ENCODE peak calls at places on chromosomes 7 and 10, in eight cellular contexts. O is breast epithelium, I is AG04450, L is AG04449, V is Panc1, C is lower leg skin, G is tibial nerve, M is IMR-90. D is an unnamed sample.

GRCh38 chr10:104622598-104623209 is 18.4 kb upstream of the SORCS3 start:
- DNase-seq in O (no peak), I (no peak), L (no peak), V (no peak), C (no peak), G (no peak), M (no peak), D (no peak)

GRCh38 chr10:44960482-44961230 is 1.1 kb downstream of the RASSF4 start:
- DNase-seq in O (no peak), I (no peak), L (no peak), V (no peak), C (peak; percentile 14), G (peak; percentile 14), M (no peak), D (no peak)

GRCh38 chr7:55252386-55252785 is 112.8 kb upstream of the LANCL2 start:
- DNase-seq in O (no peak), I (no peak), L (no peak), V (no peak), C (no peak), G (no peak), M (no peak), D (peak; percentile 62)

GRCh38 chr7:103113164-103113563 is 35.7 kb downstream of the NAPEPLD start:
- DNase-seq in O (no peak), I (peak; percentile 59), L (peak; percentile 75), V (no peak), C (no peak), G (no peak), M (peak; percentile 93), D (peak; percentile 79)

GRCh38 chr7:136956232-136956631 is 87.8 kb downstream of the CHRM2 start:
- DNase-seq in O (no peak), I (peak; percentile 42), L (peak; percentile 41), V (peak; percentile 27), C (no peak), G (no peak), M (peak; percentile 87), D (peak; percentile 73)

GRCh38 chr7:80428161-80429054 is 83.5 kb downstream of the GNAT3 start:
- DNase-seq in O (no peak), I (no peak), L (no peak), V (peak; percentile 76), C (peak; percentile 43), G (no peak), M (peak; percentile 79), D (peak; percentile 56)

GRCh38 chr7:1029637-1030443 is 14.5 kb upstream of the GPR146 start:
- DNase-seq in O (no peak), I (no peak), L (no peak), V (no peak), C (no peak), G (no peak), M (no peak), D (no peak)

GRCh38 chr7:148084138-148084537 is 506.4 kb upstream of the C7orf33 start:
- DNase-seq in O (no peak), I (no peak), L (peak; percentile 14), V (peak; percentile 25), C (no peak), G (no peak), M (peak; percentile 19), D (peak; percentile 2)

GRCh38 chr7:16926283-16926682 is 44.5 kb upstream of the AGR3 start:
- DNase-seq in O (no peak), I (no peak), L (no peak), V (no peak), C (peak; percentile 40), G (peak; percentile 20), M (peak; percentile 54), D (peak; percentile 42)

GRCh38 chr10:67520924-67521520 is 175.0 kb downstream of the CTNNA3 start:
- DNase-seq in O (no peak), I (peak; percentile 10), L (peak; percentile 5), V (peak; percentile 33), C (no peak), G (no peak), M (peak; percentile 72), D (peak; percentile 67)

GRCh38 chr7:132450188-132450587 is 126.1 kb downstream of the PLXNA4 start:
- DNase-seq in O (no peak), I (no peak), L (no peak), V (no peak), C (no peak), G (no peak), M (no peak), D (no peak)

GRCh38 chr10:104043185-104043830 is 42.4 kb downstream of the COL17A1 start:
- DNase-seq in O (no peak), I (no peak), L (no peak), V (no peak), C (no peak), G (no peak), M (no peak), D (no peak)

GRCh38 chr10:83983578-83984255 is 155.6 kb upstream of the GHITM start:
- DNase-seq in O (no peak), I (no peak), L (no peak), V (no peak), C (peak; percentile 35), G (no peak), M (no peak), D (no peak)

GRCh38 chr7:40436761-40437160 is 302.0 kb downstream of the SUGCT start:
- DNase-seq in O (no peak), I (no peak), L (no peak), V (no peak), C (no peak), G (no peak), M (no peak), D (no peak)

GRCh38 chr7:24704311-24704710 is 53.0 kb downstream of the GSDME start:
- DNase-seq in O (no peak), I (no peak), L (no peak), V (no peak), C (no peak), G (no peak), M (no peak), D (no peak)

GRCh38 chr10:130491698-130492050 is 355.5 kb downstream of the GLRX3 start:
- DNase-seq in O (no peak), I (no peak), L (no peak), V (no peak), C (no peak), G (no peak), M (no peak), D (no peak)

GRCh38 chr10:65294329-65294728 is 1631.5 kb upstream of the LRRTM3 start:
- DNase-seq in O (no peak), I (no peak), L (no peak), V (no peak), C (no peak), G (no peak), M (no peak), D (no peak)

GRCh38 chr7:3200504-3200903 is 100.5 kb upstream of the SDK1 start:
- DNase-seq in O (no peak), I (no peak), L (no peak), V (no peak), C (no peak), G (no peak), M (peak; percentile 62), D (peak; percentile 31)

DNA sequence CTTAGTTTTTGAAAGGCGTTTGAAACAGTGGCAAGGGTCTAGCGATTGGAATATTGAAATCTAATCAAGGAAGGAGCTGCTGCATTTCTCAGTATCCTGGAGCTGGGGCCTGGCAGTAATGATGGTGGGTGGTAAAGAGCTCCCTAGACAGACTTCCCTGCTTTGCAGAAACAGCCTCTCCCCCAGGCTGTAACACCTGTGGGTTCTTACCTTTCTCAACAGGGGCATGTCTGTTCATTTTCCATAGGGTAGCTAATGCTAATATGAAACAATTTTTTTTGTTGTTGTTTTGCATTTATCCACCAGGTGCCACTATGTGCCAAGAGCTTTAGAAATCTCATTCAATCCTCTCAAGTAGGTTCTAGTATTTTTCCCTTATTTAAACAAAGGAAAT is 345.5 kb downstream of the REEP3 start:
- DNase-seq in O (no peak), I (no peak), L (no peak), V (peak; percentile 13), C (no peak), G (no peak), M (no peak), D (peak; percentile 4)
- TF ChIP-seq CTCF in O (no peak), I (no peak), L (no peak), V (peak; percentile 86), C (no peak), G (no peak), M (peak; percentile 29), D (no peak)

GRCh38 chr10:48605786-48606529 is 1.1 kb upstream of the ARHGAP22 start:
- DNase-seq in O (no peak), I (no peak), L (no peak), V (no peak), C (no peak), G (no peak), M (peak; percentile 76), D (peak; percentile 62)

GRCh38 chr10:48606530-48607355 is 1.9 kb upstream of the ARHGAP22 start:
- DNase-seq in O (no peak), I (peak; percentile 81), L (peak; percentile 89), V (peak; percentile 64), C (peak; percentile 56), G (no peak), M (peak; percentile 99), D (peak; percentile 99)

GRCh38 chr10:48604039-48604407 is 850 bp downstream of the ARHGAP22 start:
- DNase-seq in O (no peak), I (no peak), L (no peak), V (no peak), C (no peak), G (no peak), M (no peak), D (no peak)

GRCh38 chr10:48604408-48605263 is at the start of gene ARHGAP22:
- DNase-seq in O (peak; percentile 22), I (no peak), L (no peak), V (no peak), C (peak; percentile 23), G (peak; percentile 40), M (peak; percentile 29), D (peak; percentile 91)

DNA sequence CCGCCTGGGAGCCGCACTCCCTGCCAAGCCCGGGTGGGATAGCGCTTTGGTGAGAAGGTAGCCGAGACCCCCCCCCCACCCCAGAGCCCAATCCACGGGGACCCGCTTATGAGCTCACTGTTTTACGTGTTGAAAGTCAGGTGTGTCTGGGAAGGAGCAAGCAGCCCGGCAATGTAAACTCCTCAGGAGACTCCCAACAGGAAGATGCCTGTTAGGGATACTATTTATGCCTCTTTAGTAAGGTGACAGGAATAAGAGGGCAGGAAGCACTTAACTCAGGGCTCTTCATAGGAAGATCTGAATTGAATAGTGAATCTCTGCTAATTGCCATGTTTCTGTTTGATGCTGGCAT is 367 bp upstream of the ARHGAP22 start:
- DNase-seq in O (no peak), I (no peak), L (no peak), V (no peak), C (no peak), G (no peak), M (peak; percentile 16), D (no peak)
- H3K4me3 ChIP-seq in O (peak overlapping the region; percentile 62), I (peak overlapping the region; percentile 83), L (peak overlapping the region; percentile 79), V (peak overlapping the region; percentile 68), C (no peak overlapping the region), G (peak overlapping the region; percentile 28), M (peak overlapping the region; percentile 86), D (peak overlapping the region; percentile 80)

GRCh38 chr10:116773306-116773705 is 30.9 kb upstream of the HSPA12A start:
- DNase-seq in O (no peak), I (no peak), L (no peak), V (no peak), C (no peak), G (no peak), M (no peak), D (no peak)
- TF ChIP-seq CTCF in O (no peak), I (no peak), L (no peak), V (no peak), C (no peak), G (no peak), M (no peak), D (no peak)

DNA sequence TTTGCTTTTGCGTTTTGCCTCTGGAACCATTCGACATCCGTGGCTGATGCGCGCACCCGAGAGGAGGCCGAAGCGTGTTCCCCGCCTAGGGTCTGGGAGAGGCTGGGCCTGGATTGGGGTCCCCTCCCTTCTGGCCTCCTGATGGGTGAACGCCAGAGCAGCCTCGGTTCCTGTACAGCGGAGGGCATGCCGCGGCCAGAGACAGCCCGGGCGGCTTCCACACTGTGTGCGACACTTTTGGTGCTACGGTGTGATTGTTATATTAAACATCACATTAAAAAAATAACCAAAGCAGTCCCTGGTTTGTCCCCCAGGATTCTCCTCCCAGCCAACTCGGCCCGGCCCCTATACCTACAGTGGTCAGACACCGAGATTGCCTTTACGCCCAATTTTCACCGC is 3.7 kb upstream of the HOXA7 start:
- DNase-seq in O (no peak), I (no peak), L (no peak), V (no peak), C (no peak), G (peak; percentile 14), M (no peak), D (no peak)
- H3K4me3 ChIP-seq in O (peak overlapping the region; percentile 85), I (no peak overlapping the region), L (no peak overlapping the region), V (peak overlapping the region; percentile 80), C (no peak overlapping the region), G (peak overlapping the region; percentile 50), M (no peak overlapping the region), D (peak overlapping the region; percentile 59)

D was measured in foreskin fibroblast.